ENCODE peak calls at places on chromosomes 13 and 19, in nine cellular contexts. One of them, this sample, is unnamed.
A peak's percentile ranks its signal among the peaks of the same experiment; 100 is the strongest.

GRCh38 chr19:48812094-48812929 is 1.5 kb upstream of the BCAT2 start:
- DNase-seq in endothelial cell: peak; percentile 52
- DNase-seq in WTC11: peak; percentile 92
- DNase-seq in fibroblast of the aortic adventitia: peak; percentile 60
- DNase-seq in esophagus squamous epithelium: peak; percentile 28
- DNase-seq in GM10248: peak; percentile 95
- DNase-seq in omental fat pad: peak; percentile 46
- DNase-seq in choroid plexus epithelial cell: peak; percentile 76
- DNase-seq in PC-9: peak; percentile 87
- DNase-seq in this sample: peak; percentile 69

GRCh38 chr19:51124729-51125128 is at the start of gene SIGLEC9:
- DNase-seq in fibroblast of the aortic adventitia: no peak
- DNase-seq in omental fat pad: no peak
- DNase-seq in choroid plexus epithelial cell: peak; percentile 41
- DNase-seq in PC-9: no peak
- DNase-seq in GM10248: no peak
- DNase-seq in endothelial cell: no peak
- DNase-seq in esophagus squamous epithelium: no peak
- DNase-seq in WTC11: no peak
- DNase-seq in this sample: no peak

GRCh38 chr19:13090511-13091231 is 12.0 kb downstream of the LYL1 start:
- DNase-seq in endothelial cell: no peak
- DNase-seq in WTC11: no peak
- DNase-seq in choroid plexus epithelial cell: no peak
- DNase-seq in GM10248: no peak
- DNase-seq in fibroblast of the aortic adventitia: no peak
- DNase-seq in PC-9: no peak
- DNase-seq in omental fat pad: no peak
- DNase-seq in esophagus squamous epithelium: no peak
- DNase-seq in this sample: no peak

GRCh38 chr19:18225702-18226468 is at the start of gene PDE4C:
- DNase-seq in WTC11: peak; percentile 43
- DNase-seq in choroid plexus epithelial cell: no peak
- DNase-seq in endothelial cell: peak; percentile 16
- DNase-seq in PC-9: no peak
- DNase-seq in GM10248: no peak
- DNase-seq in fibroblast of the aortic adventitia: no peak
- DNase-seq in omental fat pad: no peak
- DNase-seq in esophagus squamous epithelium: no peak
- DNase-seq in this sample: no peak

GRCh38 chr19:10112037-10112751 is 701 bp downstream of the P2RY11 start:
- DNase-seq in endothelial cell: no peak
- DNase-seq in choroid plexus epithelial cell: peak; percentile 33
- DNase-seq in WTC11: no peak
- DNase-seq in PC-9: no peak
- DNase-seq in fibroblast of the aortic adventitia: no peak
- DNase-seq in omental fat pad: no peak
- DNase-seq in esophagus squamous epithelium: no peak
- DNase-seq in GM10248: no peak
- DNase-seq in this sample: no peak

GRCh38 chr19:13633109-13633508 is 126.8 kb upstream of the CACNA1A start:
- DNase-seq in fibroblast of the aortic adventitia: peak; percentile 65
- DNase-seq in endothelial cell: no peak
- DNase-seq in WTC11: no peak
- DNase-seq in PC-9: no peak
- DNase-seq in omental fat pad: no peak
- DNase-seq in esophagus squamous epithelium: no peak
- DNase-seq in GM10248: no peak
- DNase-seq in choroid plexus epithelial cell: peak; percentile 48
- DNase-seq in this sample: no peak

GRCh38 chr13:50016421-50016820 is 1.2 kb downstream of the KCNRG start:
- DNase-seq in fibroblast of the aortic adventitia: peak; percentile 70
- DNase-seq in GM10248: no peak
- DNase-seq in WTC11: no peak
- DNase-seq in choroid plexus epithelial cell: peak; percentile 70
- DNase-seq in endothelial cell: no peak
- DNase-seq in omental fat pad: no peak
- DNase-seq in esophagus squamous epithelium: no peak
- DNase-seq in PC-9: no peak
- DNase-seq in this sample: no peak

GRCh38 chr13:29688193-29688592 is 92.7 kb upstream of the SLC7A1 start:
- DNase-seq in choroid plexus epithelial cell: no peak
- DNase-seq in endothelial cell: no peak
- DNase-seq in omental fat pad: no peak
- DNase-seq in fibroblast of the aortic adventitia: no peak
- DNase-seq in esophagus squamous epithelium: no peak
- DNase-seq in GM10248: no peak
- DNase-seq in PC-9: no peak
- DNase-seq in WTC11: no peak
- DNase-seq in this sample: no peak

GRCh38 chr19:41646589-41647204 is 19.8 kb upstream of the CEACAM4 start:
- DNase-seq in omental fat pad: no peak
- DNase-seq in esophagus squamous epithelium: no peak
- DNase-seq in fibroblast of the aortic adventitia: peak; percentile 2
- DNase-seq in PC-9: no peak
- DNase-seq in GM10248: no peak
- DNase-seq in choroid plexus epithelial cell: peak; percentile 30
- DNase-seq in endothelial cell: peak; percentile 62
- DNase-seq in WTC11: peak; percentile 71
- DNase-seq in this sample: no peak

GRCh38 chr19:33000510-33000909 is 28.5 kb downstream of the FAAP24 start:
- DNase-seq in PC-9: no peak
- DNase-seq in esophagus squamous epithelium: no peak
- DNase-seq in fibroblast of the aortic adventitia: no peak
- DNase-seq in omental fat pad: no peak
- DNase-seq in WTC11: no peak
- DNase-seq in endothelial cell: no peak
- DNase-seq in GM10248: no peak
- DNase-seq in choroid plexus epithelial cell: no peak
- DNase-seq in this sample: no peak

GRCh38 chr13:30796833-30797601 is 61.7 kb downstream of the ALOX5AP start:
- DNase-seq in PC-9: no peak
- DNase-seq in omental fat pad: no peak
- DNase-seq in fibroblast of the aortic adventitia: peak; percentile 33
- DNase-seq in choroid plexus epithelial cell: peak; percentile 67
- DNase-seq in endothelial cell: no peak
- DNase-seq in WTC11: no peak
- DNase-seq in esophagus squamous epithelium: no peak
- DNase-seq in GM10248: peak; percentile 53
- DNase-seq in this sample: no peak

GRCh38 chr13:30339721-30340366 is 32.5 kb upstream of the KATNAL1 start:
- DNase-seq in esophagus squamous epithelium: no peak
- DNase-seq in GM10248: no peak
- DNase-seq in omental fat pad: no peak
- DNase-seq in fibroblast of the aortic adventitia: peak; percentile 40
- DNase-seq in choroid plexus epithelial cell: no peak
- DNase-seq in WTC11: no peak
- DNase-seq in PC-9: no peak
- DNase-seq in endothelial cell: no peak
- DNase-seq in this sample: no peak

GRCh38 chr13:40920826-40921225 is 98.3 kb downstream of the ELF1 start:
- DNase-seq in omental fat pad: no peak
- DNase-seq in WTC11: no peak
- DNase-seq in fibroblast of the aortic adventitia: peak; percentile 54
- DNase-seq in PC-9: no peak
- DNase-seq in esophagus squamous epithelium: no peak
- DNase-seq in endothelial cell: no peak
- DNase-seq in choroid plexus epithelial cell: peak; percentile 35
- DNase-seq in GM10248: no peak
- DNase-seq in this sample: no peak

GRCh38 chr13:79541426-79542049 is 60.6 kb downstream of the NDFIP2 start:
- DNase-seq in omental fat pad: no peak
- DNase-seq in esophagus squamous epithelium: no peak
- DNase-seq in endothelial cell: peak; percentile 28
- DNase-seq in fibroblast of the aortic adventitia: peak; percentile 87
- DNase-seq in GM10248: peak; percentile 22
- DNase-seq in WTC11: no peak
- DNase-seq in choroid plexus epithelial cell: peak; percentile 85
- DNase-seq in PC-9: no peak
- DNase-seq in this sample: no peak

GRCh38 chr13:24613755-24614154 is 66.5 kb upstream of the ATP12A start:
- DNase-seq in esophagus squamous epithelium: no peak
- DNase-seq in WTC11: no peak
- DNase-seq in PC-9: no peak
- DNase-seq in endothelial cell: no peak
- DNase-seq in choroid plexus epithelial cell: no peak
- DNase-seq in GM10248: no peak
- DNase-seq in fibroblast of the aortic adventitia: no peak
- DNase-seq in omental fat pad: no peak
- DNase-seq in this sample: no peak
- TF ChIP-seq CTCF in esophagus squamous epithelium: no peak
- TF ChIP-seq CTCF in WTC11: no peak
- TF ChIP-seq CTCF in PC-9: no peak
- TF ChIP-seq CTCF in endothelial cell: no peak
- TF ChIP-seq CTCF in choroid plexus epithelial cell: no peak
- TF ChIP-seq CTCF in GM10248: no peak
- TF ChIP-seq CTCF in fibroblast of the aortic adventitia: no peak
- TF ChIP-seq CTCF in omental fat pad: no peak
- TF ChIP-seq CTCF in this sample: no peak

GRCh38 chr19:15195381-15195964 is 5.3 kb downstream of the NOTCH3 start:
- DNase-seq in WTC11: peak; percentile 78
- DNase-seq in GM10248: no peak
- DNase-seq in esophagus squamous epithelium: no peak
- DNase-seq in choroid plexus epithelial cell: peak; percentile 39
- DNase-seq in fibroblast of the aortic adventitia: peak; percentile 47
- DNase-seq in endothelial cell: peak; percentile 47
- DNase-seq in PC-9: peak; percentile 91
- DNase-seq in omental fat pad: no peak
- DNase-seq in this sample: no peak
- TF ChIP-seq CTCF in WTC11: no peak
- TF ChIP-seq CTCF in GM10248: peak; percentile 5
- TF ChIP-seq CTCF in esophagus squamous epithelium: peak; percentile 32
- TF ChIP-seq CTCF in choroid plexus epithelial cell: no peak
- TF ChIP-seq CTCF in fibroblast of the aortic adventitia: no peak
- TF ChIP-seq CTCF in endothelial cell: no peak
- TF ChIP-seq CTCF in PC-9: peak; percentile 35
- TF ChIP-seq CTCF in omental fat pad: no peak
- TF ChIP-seq CTCF in this sample: no peak

GRCh38 chr13:70385852-70386251 is 277.6 kb upstream of the KLHL1 start:
- DNase-seq in choroid plexus epithelial cell: no peak
- DNase-seq in fibroblast of the aortic adventitia: no peak
- DNase-seq in omental fat pad: no peak
- DNase-seq in WTC11: no peak
- DNase-seq in esophagus squamous epithelium: no peak
- DNase-seq in endothelial cell: no peak
- DNase-seq in GM10248: no peak
- DNase-seq in PC-9: no peak
- DNase-seq in this sample: no peak

GRCh38 chr13:70388935-70389334 is 280.7 kb upstream of the KLHL1 start:
- DNase-seq in fibroblast of the aortic adventitia: no peak
- DNase-seq in omental fat pad: no peak
- DNase-seq in PC-9: no peak
- DNase-seq in WTC11: no peak
- DNase-seq in choroid plexus epithelial cell: no peak
- DNase-seq in endothelial cell: no peak
- DNase-seq in GM10248: no peak
- DNase-seq in esophagus squamous epithelium: no peak
- DNase-seq in this sample: no peak

GRCh38 chr13:70390064-70390463 is 281.8 kb upstream of the KLHL1 start:
- DNase-seq in GM10248: no peak
- DNase-seq in fibroblast of the aortic adventitia: no peak
- DNase-seq in endothelial cell: no peak
- DNase-seq in esophagus squamous epithelium: no peak
- DNase-seq in choroid plexus epithelial cell: no peak
- DNase-seq in omental fat pad: no peak
- DNase-seq in WTC11: no peak
- DNase-seq in PC-9: no peak
- DNase-seq in this sample: no peak

GRCh38 chr13:70384156-70384555 is 275.9 kb upstream of the KLHL1 start:
- DNase-seq in PC-9: no peak
- DNase-seq in esophagus squamous epithelium: no peak
- DNase-seq in endothelial cell: no peak
- DNase-seq in WTC11: no peak
- DNase-seq in choroid plexus epithelial cell: no peak
- DNase-seq in omental fat pad: no peak
- DNase-seq in fibroblast of the aortic adventitia: no peak
- DNase-seq in GM10248: no peak
- DNase-seq in this sample: no peak

DNA sequence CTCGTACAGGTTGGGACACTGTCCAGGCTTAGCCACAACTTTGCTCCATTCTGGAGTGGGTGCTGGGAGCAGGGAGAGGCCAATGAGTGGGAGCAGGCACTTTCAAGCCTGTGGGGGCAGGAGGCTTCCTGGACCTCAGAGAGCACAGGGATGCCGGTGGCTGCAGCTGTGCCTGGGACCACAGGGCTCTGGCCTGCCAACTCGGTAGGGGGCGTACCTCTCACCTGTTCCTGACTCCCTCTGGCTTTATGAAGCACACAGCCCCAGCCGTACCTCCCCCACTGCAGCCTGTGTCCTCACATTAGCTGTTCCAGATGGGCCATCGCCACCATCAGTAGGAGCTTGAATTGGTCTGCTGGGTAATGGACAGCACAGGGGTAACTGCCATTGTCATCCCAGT is 278.7 kb upstream of the KLHL1 start:
- DNase-seq in PC-9: no peak
- DNase-seq in omental fat pad: no peak
- DNase-seq in WTC11: peak; percentile 42
- DNase-seq in GM10248: no peak
- DNase-seq in esophagus squamous epithelium: no peak
- DNase-seq in fibroblast of the aortic adventitia: no peak
- DNase-seq in choroid plexus epithelial cell: no peak
- DNase-seq in endothelial cell: no peak
- DNase-seq in this sample: no peak
- TF ChIP-seq CTCF in PC-9: no peak
- TF ChIP-seq CTCF in omental fat pad: no peak
- TF ChIP-seq CTCF in WTC11: no peak
- TF ChIP-seq CTCF in GM10248: no peak
- TF ChIP-seq CTCF in esophagus squamous epithelium: no peak
- TF ChIP-seq CTCF in fibroblast of the aortic adventitia: no peak
- TF ChIP-seq CTCF in choroid plexus epithelial cell: no peak
- TF ChIP-seq CTCF in endothelial cell: no peak
- TF ChIP-seq CTCF in this sample: no peak

DNA sequence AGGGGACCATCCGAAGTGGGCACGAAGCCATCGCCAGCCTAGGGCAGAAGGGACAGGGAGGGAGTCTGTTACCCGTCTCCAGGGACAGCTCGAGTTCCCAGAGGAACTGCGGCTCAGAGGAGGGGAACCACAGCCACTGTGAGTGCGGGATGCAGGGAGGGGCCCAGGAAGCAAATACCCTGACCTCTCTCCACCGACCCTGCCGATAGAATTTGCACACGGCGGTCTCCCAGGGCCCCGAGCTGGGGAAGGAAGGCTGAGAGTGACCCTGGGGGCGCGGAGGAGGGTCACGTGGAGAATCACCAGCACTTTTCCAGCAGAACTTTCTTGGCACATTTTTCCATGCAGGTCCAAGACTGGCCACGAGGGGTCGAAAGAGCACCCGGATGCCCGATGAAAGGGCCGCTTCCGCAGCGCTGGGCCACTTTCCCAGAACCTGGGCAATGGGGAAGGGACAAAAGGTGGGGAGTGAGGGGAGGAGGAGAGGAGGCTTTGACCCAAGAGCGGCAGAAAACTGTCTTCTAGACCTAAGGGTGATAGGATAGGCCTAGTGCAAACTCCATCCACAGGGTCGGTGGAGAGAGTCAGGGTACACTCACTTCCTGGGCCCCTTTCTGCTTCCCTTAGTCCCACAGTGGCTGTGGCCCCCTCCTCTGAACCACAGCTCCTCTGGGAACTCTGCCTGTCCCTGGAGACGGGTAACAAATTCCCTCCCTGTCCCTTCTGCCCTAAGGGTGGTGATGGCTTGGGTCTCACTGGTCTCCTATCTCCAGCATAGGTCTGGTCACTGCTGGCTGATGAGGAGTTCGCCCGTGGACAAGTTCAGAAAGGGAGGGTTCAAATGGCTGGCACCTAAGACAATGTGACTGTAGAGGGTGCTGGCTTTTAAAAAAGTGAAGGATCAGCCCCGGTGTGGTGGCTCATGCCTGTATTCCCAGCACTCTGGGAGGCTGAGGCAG is 5.3 kb upstream of the GPR4 start:
- DNase-seq in fibroblast of the aortic adventitia: peak; percentile 76
- DNase-seq in WTC11: peak; percentile 90
- DNase-seq in PC-9: peak; percentile 66
- DNase-seq in choroid plexus epithelial cell: peak; percentile 72
- DNase-seq in esophagus squamous epithelium: no peak
- DNase-seq in GM10248: peak; percentile 61
- DNase-seq in endothelial cell: peak; percentile 85
- DNase-seq in omental fat pad: peak; percentile 72
- DNase-seq in this sample: peak; percentile 64
- TF ChIP-seq CTCF in fibroblast of the aortic adventitia: peak; percentile 97
- TF ChIP-seq CTCF in WTC11: peak; percentile 80
- TF ChIP-seq CTCF in PC-9: peak; percentile 96
- TF ChIP-seq CTCF in choroid plexus epithelial cell: peak; percentile 93
- TF ChIP-seq CTCF in esophagus squamous epithelium: peak; percentile 89
- TF ChIP-seq CTCF in GM10248: peak; percentile 59
- TF ChIP-seq CTCF in endothelial cell: peak; percentile 94
- TF ChIP-seq CTCF in omental fat pad: no peak
- TF ChIP-seq CTCF in this sample: peak; percentile 87